ENCODE peak calls at places on chromosomes 16 and 17, in six cellular contexts. One of them, this sample, is unnamed.

GRCh38 chr17:7204828-7205461 is 14.7 kb downstream of the DLG4 start:
- DNase-seq in IMR-90: peak
- DNase-seq in NCI-H1417: peak
- DNase-seq in sigmoid colon: peak
- DNase-seq in mesothelial cell of epicardium: peak
- DNase-seq in cardiac fibroblast: peak
- DNase-seq in this sample: peak

GRCh38 chr17:32609085-32609484 is 122.3 kb downstream of the CDK5R1 start:
- DNase-seq in mesothelial cell of epicardium: no peak
- DNase-seq in IMR-90: no peak
- DNase-seq in NCI-H1417: peak
- DNase-seq in cardiac fibroblast: no peak
- DNase-seq in sigmoid colon: no peak
- DNase-seq in this sample: no peak

GRCh38 chr17:70868134-70868533 is 698.8 kb downstream of the KCNJ2 start:
- DNase-seq in cardiac fibroblast: no peak
- DNase-seq in mesothelial cell of epicardium: no peak
- DNase-seq in sigmoid colon: no peak
- DNase-seq in NCI-H1417: no peak
- DNase-seq in IMR-90: no peak
- DNase-seq in this sample: no peak

GRCh38 chr16:21708533-21709115 is 44.9 kb downstream of the OTOA start:
- DNase-seq in sigmoid colon: peak
- DNase-seq in cardiac fibroblast: peak
- DNase-seq in mesothelial cell of epicardium: peak
- DNase-seq in IMR-90: peak
- DNase-seq in NCI-H1417: peak
- DNase-seq in this sample: peak

GRCh38 chr16:50354629-50355456 is 13.9 kb downstream of the BRD7 start:
- DNase-seq in mesothelial cell of epicardium: no peak
- DNase-seq in NCI-H1417: no peak
- DNase-seq in cardiac fibroblast: peak
- DNase-seq in IMR-90: no peak
- DNase-seq in sigmoid colon: no peak
- DNase-seq in this sample: no peak

GRCh38 chr17:41653421-41654133 is 29.2 kb upstream of the KRT17 start:
- DNase-seq in NCI-H1417: no peak
- DNase-seq in IMR-90: no peak
- DNase-seq in cardiac fibroblast: no peak
- DNase-seq in mesothelial cell of epicardium: no peak
- DNase-seq in sigmoid colon: no peak
- DNase-seq in this sample: no peak

GRCh38 chr16:87895641-87896141 is 26.4 kb upstream of the SLC7A5 start:
- DNase-seq in cardiac fibroblast: no peak
- DNase-seq in mesothelial cell of epicardium: no peak
- DNase-seq in IMR-90: peak
- DNase-seq in sigmoid colon: no peak
- DNase-seq in NCI-H1417: no peak
- DNase-seq in this sample: peak

GRCh38 chr17:41474863-41475262 is 6.1 kb downstream of the KRT35 start:
- DNase-seq in mesothelial cell of epicardium: no peak
- DNase-seq in IMR-90: no peak
- DNase-seq in NCI-H1417: no peak
- DNase-seq in sigmoid colon: no peak
- DNase-seq in cardiac fibroblast: peak
- DNase-seq in this sample: no peak

GRCh38 chr16:67966549-67967182 is 1.8 kb downstream of the SLC12A4 start:
- DNase-seq in NCI-H1417: no peak
- DNase-seq in IMR-90: no peak
- DNase-seq in cardiac fibroblast: peak
- DNase-seq in sigmoid colon: no peak
- DNase-seq in mesothelial cell of epicardium: no peak
- DNase-seq in this sample: no peak

GRCh38 chr16:14401839-14402115 is 228.3 kb downstream of the PARN start:
- DNase-seq in sigmoid colon: no peak
- DNase-seq in NCI-H1417: no peak
- DNase-seq in IMR-90: peak
- DNase-seq in cardiac fibroblast: peak
- DNase-seq in mesothelial cell of epicardium: no peak
- DNase-seq in this sample: no peak

GRCh38 chr17:59428896-59429460 is 97.5 kb downstream of the YPEL2 start:
- DNase-seq in NCI-H1417: no peak
- DNase-seq in cardiac fibroblast: peak
- DNase-seq in IMR-90: no peak
- DNase-seq in sigmoid colon: no peak
- DNase-seq in mesothelial cell of epicardium: no peak
- DNase-seq in this sample: no peak

GRCh38 chr17:79619636-79620206 is 8.9 kb upstream of the RBFOX3 start:
- DNase-seq in IMR-90: no peak
- DNase-seq in cardiac fibroblast: no peak
- DNase-seq in mesothelial cell of epicardium: peak
- DNase-seq in sigmoid colon: peak
- DNase-seq in NCI-H1417: no peak
- DNase-seq in this sample: no peak

GRCh38 chr16:79997257-79997656 is 396.7 kb upstream of the MAF start:
- DNase-seq in IMR-90: peak
- DNase-seq in NCI-H1417: no peak
- DNase-seq in cardiac fibroblast: no peak
- DNase-seq in sigmoid colon: no peak
- DNase-seq in mesothelial cell of epicardium: no peak
- DNase-seq in this sample: no peak

GRCh38 chr17:40025991-40026815 is 11.0 kb downstream of the CSF3 start:
- DNase-seq in IMR-90: no peak
- DNase-seq in NCI-H1417: peak
- DNase-seq in sigmoid colon: no peak
- DNase-seq in cardiac fibroblast: no peak
- DNase-seq in mesothelial cell of epicardium: no peak
- DNase-seq in this sample: no peak

GRCh38 chr17:64016248-64016784 is 4.1 kb downstream of the ICAM2 start:
- DNase-seq in IMR-90: no peak
- DNase-seq in NCI-H1417: no peak
- DNase-seq in mesothelial cell of epicardium: no peak
- DNase-seq in cardiac fibroblast: no peak
- DNase-seq in sigmoid colon: no peak
- DNase-seq in this sample: no peak

This sample was measured in globus pallidus.